ENCODE peak calls at places on chromosome 3, in nine cellular contexts. C is AG04450; A is stimulated activated CD4-positive, alpha-beta T cell treated with anti-CD3 and anti-CD28 coated beads, Interleukin-1b, Interleukin-23, amount 100 ng/mL, for 48 hours; Z is myocyte; J is HS-27A; L is T-helper 1 cell; B is ACHN; Y is stimulated activated CD8-positive, alpha-beta memory T cell treated with anti-CD3 and anti-CD28 coated beads, Interleukin-4, amount 100 ng/mL, for 48 hours; H is activated gamma-delta T cell treated with Interleukin-2 at 50 U/mL for 16 hours. Q is an unnamed sample.

GRCh38 chr3:138642927-138643253 is 34.3 kb downstream of the FAIM start:
- DNase-seq in H (no peak), C (no peak), J (no peak), L (no peak), A (no peak), B (no peak), Z (no peak), Y (no peak), Q (no peak)

GRCh38 chr3:32455609-32456428 is 46.8 kb downstream of the CMTM6 start:
- DNase-seq in B (no peak), H (no peak), Z (no peak), A (no peak), C (no peak), J (no peak), L (no peak), Y (peak; percentile 21), Q (no peak)

GRCh38 chr3:195007151-195007550 is 263.8 kb downstream of the XXYLT1 start:
- DNase-seq in Y (no peak), L (no peak), B (no peak), A (no peak), J (no peak), C (no peak), Z (no peak), H (no peak), Q (no peak)

GRCh38 chr3:31420311-31420710 is 112.4 kb upstream of the STT3B start:
- DNase-seq in L (no peak), Y (no peak), B (no peak), H (no peak), J (no peak), Z (no peak), C (no peak), A (no peak), Q (no peak)

GRCh38 chr3:7684193-7684592 is 817.4 kb upstream of the LMCD1 start:
- DNase-seq in L (no peak), Z (no peak), B (no peak), C (no peak), H (no peak), Y (no peak), J (no peak), A (no peak), Q (no peak)

GRCh38 chr3:135304378-135304777 is 509.3 kb downstream of the EPHB1 start:
- DNase-seq in A (no peak), C (no peak), H (no peak), B (no peak), Z (no peak), Y (no peak), J (no peak), L (no peak), Q (no peak)

GRCh38 chr3:111906667-111907066 is 47.6 kb downstream of the PHLDB2 start:
- DNase-seq in Z (no peak), H (no peak), J (no peak), C (no peak), B (no peak), Y (no peak), A (no peak), L (no peak), Q (no peak)

GRCh38 chr3:11678735-11679134 is 35.0 kb upstream of the VGLL4 start:
- DNase-seq in C (no peak), L (no peak), B (no peak), J (no peak), Y (no peak), H (no peak), Z (no peak), A (no peak), Q (no peak)

GRCh38 chr3:155748611-155749365 is 3.9 kb upstream of the PLCH1 start:
- DNase-seq in C (no peak), Y (no peak), J (no peak), L (no peak), B (no peak), A (no peak), Z (no peak), H (no peak), Q (no peak)

GRCh38 chr3:85801955-85802354 is 843.2 kb downstream of the CADM2 start:
- DNase-seq in Z (no peak), J (no peak), L (no peak), B (peak; percentile 19), H (no peak), A (no peak), Y (no peak), C (no peak), Q (peak; percentile 6)